ENCODE peak calls at places on chromosomes 12 and 14, in seven cellular contexts. Q is progenitor cell of endocrine pancreas, N is hepatocyte, F is GM12864, C is AG04450, A is HFFc6, H is AG09319. E is an unnamed sample.

GRCh38 chr12:123762715-123763052 is 583 bp downstream of the DNAH10 start:
- DNase-seq in H (no peak), C (no peak), F (no peak), N (no peak), Q (no peak), A (no peak), E (no peak)

GRCh38 chr12:1916396-1917171 is 1.9 kb downstream of the CACNA2D4 start:
- DNase-seq in Q (no peak), A (no peak), N (peak), F (no peak), C (no peak), H (no peak), E (no peak)

GRCh38 chr14:22928237-22929103 is 706 bp downstream of the PRMT5 start:
- DNase-seq in Q (no peak), C (no peak), F (no peak), N (no peak), A (no peak), H (no peak), E (no peak)

GRCh38 chr14:80425686-80426085 is 214.4 kb upstream of the DIO2 start:
- DNase-seq in F (no peak), H (peak), N (peak), Q (no peak), C (peak), A (peak), E (no peak)

GRCh38 chr12:44874981-44875416 is 1.1 kb downstream of the NELL2 start:
- DNase-seq in N (no peak), Q (no peak), F (no peak), C (no peak), H (no peak), A (no peak), E (no peak)

GRCh38 chr12:79452906-79453305 is 237.9 kb downstream of the PAWR start:
- DNase-seq in A (no peak), C (no peak), Q (no peak), N (no peak), F (no peak), H (no peak), E (no peak)

GRCh38 chr14:35682802-35683201 is 126.3 kb downstream of the RALGAPA1 start:
- DNase-seq in A (no peak), Q (no peak), F (no peak), H (no peak), C (no peak), N (no peak), E (no peak)

GRCh38 chr14:20350280-20350679 is 6.8 kb downstream of the PARP2 start:
- DNase-seq in Q (no peak), H (no peak), F (no peak), C (no peak), A (peak), N (no peak), E (no peak)

GRCh38 chr12:24970177-24970576 is 21.3 kb upstream of the BCAT1 start:
- DNase-seq in C (no peak), A (no peak), H (no peak), N (no peak), Q (no peak), F (no peak), E (no peak)

GRCh38 chr12:123741937-123742572 is 20.0 kb upstream of the DNAH10 start:
- DNase-seq in A (no peak), F (no peak), H (no peak), N (no peak), C (no peak), Q (no peak), E (no peak)

GRCh38 chr12:1977109-1977508 is 27.1 kb downstream of the DCP1B start:
- DNase-seq in Q (no peak), H (no peak), A (no peak), N (peak), F (no peak), C (no peak), E (no peak)

GRCh38 chr12:24062642-24063245 is 113.3 kb upstream of the SOX5 start:
- DNase-seq in F (no peak), Q (no peak), N (no peak), H (peak), C (no peak), A (no peak), E (no peak)

GRCh38 chr14:20690848-20691640 is 2.5 kb downstream of the ANG start:
- DNase-seq in H (no peak), A (peak), F (no peak), C (no peak), Q (peak), N (peak), E (no peak)

GRCh38 chr12:45409966-45410365 is 194.1 kb downstream of the ANO6 start:
- DNase-seq in H (peak), F (no peak), Q (no peak), A (peak), N (no peak), C (peak), E (no peak)

DNA sequence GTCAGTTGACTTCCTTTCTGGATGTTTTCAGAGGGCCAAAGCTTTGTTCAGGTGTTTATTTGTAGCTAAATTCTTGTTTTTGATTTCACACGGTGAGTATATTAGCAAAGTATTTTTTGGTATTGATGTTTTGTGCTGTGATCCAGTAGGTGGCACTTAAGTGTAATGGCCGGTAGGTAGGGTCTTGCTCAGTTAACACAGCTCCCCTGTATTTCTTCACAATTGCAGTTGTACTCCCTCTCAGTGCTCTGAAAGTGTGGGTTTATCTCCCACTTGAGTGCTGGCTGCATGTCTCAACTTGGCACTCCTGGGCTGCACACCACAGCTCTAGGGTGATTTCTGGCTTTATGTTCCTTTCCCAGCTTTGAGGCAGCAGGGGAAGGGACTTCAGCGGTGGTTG is 339.5 kb downstream of the AEBP2 start:
- DNase-seq in A (no peak), F (no peak), C (no peak), H (no peak), N (no peak), Q (no peak), E (no peak)
- TF ChIP-seq CTCF in A (no peak), F (no peak), C (no peak), H (no peak), N (no peak), Q (peak), E (no peak)

GRCh38 chr12:21165048-21165447 is 34.1 kb downstream of the SLCO1B1 start:
- DNase-seq in Q (no peak), F (no peak), C (no peak), N (no peak), H (no peak), A (no peak), E (no peak)

GRCh38 chr12:21169878-21170472 is 39.0 kb downstream of the SLCO1B1 start:
- DNase-seq in A (peak), Q (peak), H (peak), F (peak), N (peak), C (no peak), E (peak)
- TF ChIP-seq CTCF in A (peak), Q (peak), H (peak), F (peak), N (peak), C (peak), E (peak)

GRCh38 chr12:7144414-7145120 is 14.4 kb downstream of the CLSTN3 start:
- DNase-seq in C (no peak), N (peak), Q (no peak), A (peak), H (no peak), F (no peak), E (no peak)
- TF ChIP-seq CTCF in C (peak), N (peak), Q (peak), A (peak), H (peak), F (peak), E (peak)

GRCh38 chr14:100901391-100902183 is 1.9 kb downstream of the RTL1 start:
- DNase-seq in F (no peak), Q (no peak), A (no peak), N (no peak), H (no peak), C (no peak), E (peak)

GRCh38 chr14:100900837-100901390 is 2.6 kb downstream of the RTL1 start:
- DNase-seq in H (no peak), Q (peak), F (no peak), C (no peak), A (no peak), N (peak), E (peak)

GRCh38 chr14:100903672-100904185 is at the start of gene RTL1:
- DNase-seq in Q (no peak), A (no peak), N (no peak), H (no peak), C (no peak), F (no peak), E (no peak)

GRCh38 chr14:100902792-100903191 is 730 bp downstream of the RTL1 start:
- DNase-seq in A (no peak), F (no peak), C (no peak), Q (no peak), N (peak), H (no peak), E (no peak)

DNA sequence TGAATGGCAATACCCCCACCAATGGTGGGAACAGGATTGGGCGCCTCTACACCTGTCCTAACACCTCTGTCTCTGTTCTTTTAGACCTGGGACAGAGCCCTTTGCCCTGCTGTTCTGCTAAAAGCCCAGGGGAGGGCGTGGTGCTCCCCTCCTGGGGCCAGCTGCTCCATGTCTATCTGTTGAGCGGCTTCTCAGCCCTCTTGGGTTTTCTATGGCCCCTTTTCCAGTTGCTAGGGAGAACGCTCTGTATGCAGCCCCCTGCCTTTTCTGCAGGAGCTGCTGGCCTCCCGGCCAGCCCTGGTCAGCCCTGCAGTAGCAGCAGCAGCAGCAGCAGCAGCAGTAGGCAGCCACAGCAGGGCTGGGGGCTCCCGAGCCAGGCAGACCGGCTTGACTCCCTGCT is 1.2 kb downstream of the RTL1 start:
- DNase-seq in F (no peak), N (peak), Q (no peak), A (no peak), C (no peak), H (no peak), E (no peak)
- TF ChIP-seq CTCF in F (peak), N (peak), Q (peak), A (peak), C (peak), H (no peak), E (no peak)

GRCh38 chr14:24438198-24439095 is 4.1 kb downstream of the SDR39U1 start:
- DNase-seq in C (no peak), F (no peak), A (no peak), H (no peak), N (no peak), Q (no peak), E (no peak)

GRCh38 chr14:24435998-24436354 is 6.2 kb downstream of the KHNYN start:
- DNase-seq in F (no peak), A (no peak), C (no peak), Q (no peak), N (no peak), H (no peak), E (no peak)

GRCh38 chr14:24437736-24438067 is 4.9 kb downstream of the SDR39U1 start:
- DNase-seq in Q (no peak), H (no peak), C (no peak), A (no peak), N (no peak), F (no peak), E (no peak)

GRCh38 chr14:24436355-24437019 is 6.1 kb downstream of the SDR39U1 start:
- DNase-seq in A (peak), H (no peak), Q (no peak), C (peak), F (peak), N (peak), E (peak)

GRCh38 chr14:24437020-24437735 is 5.4 kb downstream of the SDR39U1 start:
- DNase-seq in Q (no peak), N (no peak), C (no peak), A (no peak), F (no peak), H (no peak), E (no peak)
- TF ChIP-seq CTCF in Q (no peak), N (no peak), C (no peak), A (peak), F (no peak), H (no peak), E (peak)

GRCh38 chr12:103768467-103769123 is 72.4 kb downstream of the NT5DC3 start:
- DNase-seq in C (no peak), Q (no peak), H (no peak), A (no peak), N (no peak), F (no peak), E (no peak)
- TF ChIP-seq CTCF in C (no peak), Q (no peak), H (no peak), A (no peak), N (no peak), F (no peak), E (no peak)

E was measured in glutamatergic neuron.